ENCODE peak calls at places on chromosomes 7 and 10, in nine cellular contexts. K is left ventricle myocardium inferior; O is RWPE1; E is activated naive CD8-positive, alpha-beta T cell treated with anti-CD3 and anti-CD28 coated beads for 36 hours; A is right cardiac atrium; G is AG20443; X is astrocyte of the hippocampus; S is DMS153; N is left colon. H is an unnamed sample.

GRCh38 chr7:76191783-76192240 is 9.9 kb upstream of the SRRM3 start:
- DNase-seq in K (no peak), O (peak), E (no peak), A (no peak), G (no peak), X (peak), S (peak), N (no peak), H (no peak)

GRCh38 chr7:150481207-150481920 is 30.9 kb downstream of the GIMAP8 start:
- DNase-seq in K (no peak), O (no peak), E (peak), A (no peak), G (no peak), X (no peak), S (no peak), N (no peak), H (peak)

GRCh38 chr7:121901026-121901425 is 28.1 kb downstream of the PTPRZ1 start:
- DNase-seq in K (no peak), O (no peak), E (no peak), A (no peak), G (no peak), X (no peak), S (no peak), N (no peak), H (no peak)

GRCh38 chr10:11863353-11864105 is 40.4 kb downstream of the PROSER2 start:
- DNase-seq in K (no peak), O (no peak), E (peak), A (no peak), G (no peak), X (no peak), S (no peak), N (no peak), H (peak)

GRCh38 chr10:51087114-51087513 is 12.8 kb downstream of the PRKG1 start:
- DNase-seq in K (no peak), O (no peak), E (no peak), A (no peak), G (no peak), X (no peak), S (no peak), N (no peak), H (no peak)

GRCh38 chr7:98358706-98359105 is 42.2 kb downstream of the BAIAP2L1 start:
- DNase-seq in K (no peak), O (no peak), E (no peak), A (no peak), G (no peak), X (no peak), S (no peak), N (no peak), H (no peak)

GRCh38 chr7:116393654-116394053 is 105.9 kb upstream of the CAV2 start:
- DNase-seq in K (peak), O (no peak), E (no peak), A (peak), G (no peak), X (no peak), S (no peak), N (no peak), H (no peak)

GRCh38 chr7:131235489-131236317 is 92.0 kb upstream of the MKLN1 start:
- DNase-seq in K (no peak), O (peak), E (peak), A (no peak), G (peak), X (peak), S (peak), N (peak), H (peak)

GRCh38 chr7:72153132-72153512 is 259.0 kb downstream of the CALN1 start:
- DNase-seq in K (no peak), O (no peak), E (no peak), A (no peak), G (no peak), X (no peak), S (no peak), N (no peak), H (no peak)

GRCh38 chr7:2757904-2758672 is 70.1 kb downstream of the AMZ1 start:
- DNase-seq in K (no peak), O (peak), E (peak), A (peak), G (peak), X (peak), S (peak), N (peak), H (peak)